ENCODE peak calls at places on chromosomes 16 and 17, in seven cellular contexts. V is sigmoid colon, F is WTC11, Y is CD14-positive monocyte, R is cardiac fibroblast, N is neural progenitor cell, H is breast epithelium. K is an unnamed sample.

GRCh38 chr17:77312786-77313599 is 172.2 kb downstream of the SEC14L1 start:
- DNase-seq in N (peak; percentile 31), H (peak; percentile 76), V (peak; percentile 80), R (peak; percentile 56), F (no peak), Y (peak; percentile 14), K (no peak)

GRCh38 chr17:61452301-61453290 is at the start of gene TBX4:
- DNase-seq in R (no peak), F (peak; percentile 66), V (peak; percentile 41), H (no peak), Y (no peak), N (peak; percentile 65), K (no peak)

GRCh38 chr17:11935734-11936406 is 61.4 kb downstream of the ZNF18 start:
- DNase-seq in R (peak; percentile 59), N (peak; percentile 69), H (no peak), Y (no peak), F (peak; percentile 75), V (no peak), K (no peak)

GRCh38 chr17:80364091-80364691 is 50.8 kb upstream of the ENDOV start:
- DNase-seq in N (peak; percentile 63), F (peak; percentile 68), Y (no peak), H (peak; percentile 50), V (peak; percentile 65), R (peak; percentile 10), K (peak; percentile 62)

GRCh38 chr16:61836804-61837398 is 199.3 kb downstream of the CDH8 start:
- DNase-seq in H (no peak), Y (no peak), R (peak; percentile 2), N (peak; percentile 83), F (no peak), V (no peak), K (no peak)

GRCh38 chr17:44197980-44198720 is 1.5 kb downstream of the ATXN7L3 start:
- DNase-seq in R (peak; percentile 66), N (peak; percentile 45), V (no peak), F (no peak), H (no peak), Y (no peak), K (no peak)

GRCh38 chr16:23434380-23434779 is 18.6 kb downstream of the COG7 start:
- DNase-seq in R (peak; percentile 85), Y (no peak), H (no peak), F (no peak), V (no peak), N (peak; percentile 65), K (peak; percentile 31)

GRCh38 chr17:28997811-28998210 is 8.0 kb downstream of the SEZ6 start:
- DNase-seq in R (no peak), F (no peak), N (no peak), V (no peak), Y (no peak), H (no peak), K (no peak)

GRCh38 chr16:67425046-67425445 is 5.9 kb upstream of the HSD11B2 start:
- DNase-seq in Y (no peak), R (no peak), V (no peak), N (no peak), F (no peak), H (no peak), K (no peak)

GRCh38 chr16:12059216-12059769 is 82.8 kb downstream of the SNX29 start:
- DNase-seq in H (no peak), N (no peak), R (no peak), F (no peak), Y (no peak), V (no peak), K (no peak)

GRCh38 chr16:79165541-79165940 is 435.0 kb downstream of the MAF start:
- DNase-seq in R (no peak), F (no peak), Y (no peak), H (no peak), V (no peak), N (no peak), K (no peak)
- TF ChIP-seq CTCF in R (no peak), F (no peak), Y (no peak), H (no peak), V (no peak), N (no peak), K (no peak)

GRCh38 chr16:87185313-87185712 is 131.9 kb downstream of the C16orf95 start:
- DNase-seq in N (peak; percentile 37), F (no peak), Y (no peak), V (no peak), H (no peak), R (no peak), K (no peak)

GRCh38 chr16:87185983-87186382 is 131.2 kb downstream of the C16orf95 start:
- DNase-seq in R (no peak), N (no peak), V (no peak), Y (no peak), F (no peak), H (no peak), K (no peak)

GRCh38 chr16:87182759-87183158 is 134.4 kb downstream of the C16orf95 start:
- DNase-seq in F (no peak), H (no peak), Y (no peak), N (no peak), R (no peak), V (no peak), K (no peak)

GRCh38 chr16:87186440-87186839 is 130.8 kb downstream of the C16orf95 start:
- DNase-seq in V (no peak), H (no peak), R (no peak), N (peak; percentile 56), Y (no peak), F (no peak), K (no peak)

DNA sequence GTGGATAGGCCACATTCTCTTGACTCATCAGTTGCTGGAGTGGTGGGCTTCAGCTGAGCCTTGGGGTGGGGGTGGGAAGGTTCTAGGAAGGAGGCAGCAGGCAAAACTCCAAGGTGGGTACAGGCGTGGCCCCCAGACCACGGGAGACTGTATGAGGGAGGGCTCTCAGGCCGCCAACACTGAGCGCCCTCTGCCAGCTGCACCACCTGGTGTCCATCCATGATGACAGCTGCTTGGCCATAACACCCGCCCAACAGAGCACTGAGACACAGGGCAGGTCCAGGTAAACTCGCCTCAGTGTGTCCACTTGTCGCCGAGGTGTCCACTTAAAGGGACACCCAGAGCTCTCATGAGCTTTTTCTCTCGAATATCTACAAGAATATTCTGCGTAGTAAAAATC is 133.5 kb downstream of the C16orf95 start:
- DNase-seq in N (no peak), F (no peak), Y (no peak), H (no peak), R (no peak), V (no peak), K (no peak)
- TF ChIP-seq CTCF in N (no peak), F (no peak), Y (no peak), H (no peak), R (no peak), V (no peak), K (no peak)

DNA sequence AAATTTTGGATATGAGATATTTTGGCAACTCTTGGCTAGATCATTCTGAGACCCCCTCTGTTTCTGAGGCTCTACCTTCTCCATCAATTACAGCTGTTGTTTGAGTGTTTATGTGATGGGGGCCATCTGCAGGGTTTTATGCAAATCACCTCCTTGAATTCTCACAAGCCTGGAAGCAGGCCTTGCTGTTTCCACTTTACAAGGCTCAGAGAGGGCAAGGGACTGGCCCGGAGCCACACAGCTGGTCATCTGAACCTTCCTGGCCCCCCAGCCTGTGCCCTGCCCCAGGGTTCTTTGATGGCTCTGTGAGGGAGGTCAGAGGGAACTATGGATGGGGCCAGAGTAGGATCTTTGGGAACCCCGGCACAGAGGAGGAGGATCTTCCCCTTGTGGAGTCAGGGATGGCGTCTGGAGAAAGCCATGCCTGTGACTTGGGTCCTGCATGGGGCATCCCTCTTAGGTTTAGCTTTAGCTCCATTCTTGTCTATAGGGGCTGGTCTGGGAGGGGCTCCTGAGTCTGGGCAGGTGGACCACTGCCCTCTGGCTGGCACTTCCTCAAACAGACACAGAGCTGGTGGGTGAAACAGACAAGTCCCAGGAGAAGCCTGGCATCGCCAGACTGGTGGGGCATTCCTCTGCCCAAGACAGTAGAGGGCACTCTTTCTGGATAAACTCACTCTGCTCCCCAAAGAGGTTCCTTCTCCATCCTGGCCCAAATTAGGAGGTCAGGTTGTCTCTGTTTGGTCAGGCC is 26.2 kb downstream of the IL21R start:
- DNase-seq in F (no peak), H (no peak), V (peak; percentile 28), Y (peak; percentile 35), R (no peak), N (no peak), K (no peak)
- TF ChIP-seq CTCF in F (no peak), H (no peak), V (no peak), Y (no peak), R (peak; percentile 11), N (peak; percentile 9), K (no peak)

DNA sequence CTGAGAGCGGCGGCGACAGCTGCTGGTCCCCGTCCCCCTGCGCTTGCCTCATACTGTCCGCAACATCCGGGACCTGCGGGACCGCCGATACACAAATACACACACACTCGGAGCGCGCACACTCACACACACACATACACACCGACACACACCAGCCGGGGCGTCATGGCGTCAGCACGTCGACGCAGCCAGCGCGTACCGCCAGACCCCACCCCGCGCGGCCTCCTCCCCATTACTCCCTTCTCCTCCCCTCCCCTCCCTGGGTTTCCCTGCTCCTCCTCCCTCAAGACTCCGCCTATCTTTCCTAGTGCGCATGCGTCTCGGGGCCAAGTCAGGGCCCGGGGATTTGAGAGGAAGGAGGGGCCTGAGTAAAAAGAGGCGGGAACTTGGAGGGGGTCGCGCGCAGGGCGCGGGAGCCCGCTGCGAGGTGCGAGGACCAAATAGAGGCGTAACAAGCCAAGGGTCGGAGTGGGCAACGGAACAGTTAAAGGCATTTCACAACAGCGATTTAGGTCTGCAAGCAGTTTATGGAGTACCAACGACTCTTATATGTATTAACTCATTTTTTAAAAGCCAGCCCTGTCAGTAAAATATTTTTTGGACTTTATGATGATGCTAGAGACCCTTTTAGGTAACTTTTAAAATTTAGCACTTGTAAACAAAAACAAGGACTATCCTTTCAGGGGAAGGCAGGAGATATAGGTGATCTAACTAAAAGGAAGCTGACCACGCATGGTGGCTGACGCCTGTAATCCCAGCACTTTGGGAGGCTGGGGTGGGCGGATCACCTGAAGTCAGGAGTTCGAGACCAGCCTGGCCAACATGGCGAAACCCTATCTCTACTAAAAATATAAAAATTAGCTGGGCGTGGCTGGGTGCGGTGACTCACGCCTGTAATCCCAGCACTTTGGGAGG is at the start of gene SPOP:
- DNase-seq in V (peak; percentile 100), F (peak; percentile 99), H (peak; percentile 99), Y (peak; percentile 100), N (peak; percentile 99), R (peak; percentile 100), K (peak; percentile 89)
- TF ChIP-seq CTCF in V (no peak), F (no peak), H (no peak), Y (no peak), N (no peak), R (no peak), K (no peak)

GRCh38 chr16:85172465-85173071 is 60.3 kb upstream of the CIBAR2 start:
- DNase-seq in F (peak; percentile 60), V (no peak), Y (no peak), N (peak; percentile 69), R (no peak), H (no peak), K (peak; percentile 45)
- TF ChIP-seq CTCF in F (no peak), V (no peak), Y (no peak), N (peak; percentile 58), R (no peak), H (peak; percentile 46), K (peak; percentile 65)

K was measured in D721Med.